ENCODE peak calls at places on chromosomes 5 and 9, in nine cellular contexts. One of them, this sample, is unnamed.

GRCh38 chr9:88852794-88853193 is 138.5 kb upstream of the S1PR3 start:
- DNase-seq in A549: peak
- DNase-seq in GM23248: peak
- DNase-seq in fibroblast of lung: peak
- DNase-seq in H9: no peak
- DNase-seq in mammary epithelial cell: peak
- DNase-seq in IMR-90: peak
- DNase-seq in HepG2: no peak
- DNase-seq in GM23338: peak
- DNase-seq in this sample: no peak

GRCh38 chr9:82036101-82036500 is 47.5 kb downstream of the SPATA31D1 start:
- DNase-seq in A549: no peak
- DNase-seq in GM23248: no peak
- DNase-seq in fibroblast of lung: no peak
- DNase-seq in H9: no peak
- DNase-seq in mammary epithelial cell: no peak
- DNase-seq in IMR-90: no peak
- DNase-seq in HepG2: no peak
- DNase-seq in GM23338: no peak
- DNase-seq in this sample: no peak

GRCh38 chr5:5652181-5652580 is 229.7 kb downstream of the ICE1 start:
- DNase-seq in A549: no peak
- DNase-seq in GM23248: no peak
- DNase-seq in fibroblast of lung: no peak
- DNase-seq in H9: no peak
- DNase-seq in mammary epithelial cell: no peak
- DNase-seq in IMR-90: no peak
- DNase-seq in HepG2: no peak
- DNase-seq in GM23338: no peak
- DNase-seq in this sample: no peak

GRCh38 chr9:124621371-124622328 is 114.5 kb upstream of the NR5A1 start:
- DNase-seq in A549: no peak
- DNase-seq in GM23248: peak
- DNase-seq in fibroblast of lung: peak
- DNase-seq in H9: no peak
- DNase-seq in mammary epithelial cell: peak
- DNase-seq in IMR-90: peak
- DNase-seq in HepG2: no peak
- DNase-seq in GM23338: no peak
- DNase-seq in this sample: no peak

GRCh38 chr5:69010443-69010842 is 83.4 kb upstream of the SLC30A5 start:
- DNase-seq in A549: no peak
- DNase-seq in GM23248: no peak
- DNase-seq in fibroblast of lung: no peak
- DNase-seq in H9: no peak
- DNase-seq in mammary epithelial cell: no peak
- DNase-seq in IMR-90: no peak
- DNase-seq in HepG2: no peak
- DNase-seq in GM23338: no peak
- DNase-seq in this sample: no peak

GRCh38 chr5:153516503-153516902 is 26.0 kb downstream of the GRIA1 start:
- DNase-seq in A549: no peak
- DNase-seq in GM23248: no peak
- DNase-seq in fibroblast of lung: no peak
- DNase-seq in H9: peak
- DNase-seq in mammary epithelial cell: no peak
- DNase-seq in IMR-90: no peak
- DNase-seq in HepG2: no peak
- DNase-seq in GM23338: peak
- DNase-seq in this sample: peak

GRCh38 chr9:127004946-127005769 is 90.6 kb downstream of the RALGPS1 start:
- DNase-seq in A549: no peak
- DNase-seq in GM23248: peak
- DNase-seq in fibroblast of lung: peak
- DNase-seq in H9: no peak
- DNase-seq in mammary epithelial cell: peak
- DNase-seq in IMR-90: peak
- DNase-seq in HepG2: no peak
- DNase-seq in GM23338: no peak
- DNase-seq in this sample: no peak

GRCh38 chr5:102223542-102224444 is 72.3 kb downstream of the SLCO4C1 start:
- DNase-seq in A549: no peak
- DNase-seq in GM23248: peak
- DNase-seq in fibroblast of lung: peak
- DNase-seq in H9: no peak
- DNase-seq in mammary epithelial cell: peak
- DNase-seq in IMR-90: peak
- DNase-seq in HepG2: peak
- DNase-seq in GM23338: peak
- DNase-seq in this sample: peak

GRCh38 chr5:35087971-35088370 is 40.2 kb upstream of the AGXT2 start:
- DNase-seq in A549: no peak
- DNase-seq in GM23248: peak
- DNase-seq in fibroblast of lung: peak
- DNase-seq in H9: no peak
- DNase-seq in mammary epithelial cell: no peak
- DNase-seq in IMR-90: peak
- DNase-seq in HepG2: no peak
- DNase-seq in GM23338: no peak
- DNase-seq in this sample: no peak

GRCh38 chr9:97386733-97387503 is 25.0 kb upstream of the TDRD7 start:
- DNase-seq in A549: peak
- DNase-seq in GM23248: peak
- DNase-seq in fibroblast of lung: peak
- DNase-seq in H9: peak
- DNase-seq in mammary epithelial cell: peak
- DNase-seq in IMR-90: peak
- DNase-seq in HepG2: peak
- DNase-seq in GM23338: peak
- DNase-seq in this sample: peak

GRCh38 chr5:177294632-177295031 is 8.9 kb downstream of the RAB24 start:
- DNase-seq in A549: no peak
- DNase-seq in GM23248: no peak
- DNase-seq in fibroblast of lung: no peak
- DNase-seq in H9: no peak
- DNase-seq in mammary epithelial cell: no peak
- DNase-seq in IMR-90: no peak
- DNase-seq in HepG2: no peak
- DNase-seq in GM23338: no peak
- DNase-seq in this sample: no peak

GRCh38 chr5:177291735-177292134 is 11.8 kb downstream of the RAB24 start:
- DNase-seq in A549: no peak
- DNase-seq in GM23248: no peak
- DNase-seq in fibroblast of lung: no peak
- DNase-seq in H9: no peak
- DNase-seq in mammary epithelial cell: no peak
- DNase-seq in IMR-90: no peak
- DNase-seq in HepG2: no peak
- DNase-seq in GM23338: no peak
- DNase-seq in this sample: no peak

GRCh38 chr5:177288191-177288590 is 15.3 kb downstream of the RAB24 start:
- DNase-seq in A549: no peak
- DNase-seq in GM23248: no peak
- DNase-seq in fibroblast of lung: no peak
- DNase-seq in H9: no peak
- DNase-seq in mammary epithelial cell: no peak
- DNase-seq in IMR-90: no peak
- DNase-seq in HepG2: no peak
- DNase-seq in GM23338: no peak
- DNase-seq in this sample: no peak

GRCh38 chr5:177293819-177294581 is 9.5 kb downstream of the RAB24 start:
- DNase-seq in A549: no peak
- DNase-seq in GM23248: no peak
- DNase-seq in fibroblast of lung: no peak
- DNase-seq in H9: no peak
- DNase-seq in mammary epithelial cell: no peak
- DNase-seq in IMR-90: no peak
- DNase-seq in HepG2: no peak
- DNase-seq in GM23338: no peak
- DNase-seq in this sample: no peak

DNA sequence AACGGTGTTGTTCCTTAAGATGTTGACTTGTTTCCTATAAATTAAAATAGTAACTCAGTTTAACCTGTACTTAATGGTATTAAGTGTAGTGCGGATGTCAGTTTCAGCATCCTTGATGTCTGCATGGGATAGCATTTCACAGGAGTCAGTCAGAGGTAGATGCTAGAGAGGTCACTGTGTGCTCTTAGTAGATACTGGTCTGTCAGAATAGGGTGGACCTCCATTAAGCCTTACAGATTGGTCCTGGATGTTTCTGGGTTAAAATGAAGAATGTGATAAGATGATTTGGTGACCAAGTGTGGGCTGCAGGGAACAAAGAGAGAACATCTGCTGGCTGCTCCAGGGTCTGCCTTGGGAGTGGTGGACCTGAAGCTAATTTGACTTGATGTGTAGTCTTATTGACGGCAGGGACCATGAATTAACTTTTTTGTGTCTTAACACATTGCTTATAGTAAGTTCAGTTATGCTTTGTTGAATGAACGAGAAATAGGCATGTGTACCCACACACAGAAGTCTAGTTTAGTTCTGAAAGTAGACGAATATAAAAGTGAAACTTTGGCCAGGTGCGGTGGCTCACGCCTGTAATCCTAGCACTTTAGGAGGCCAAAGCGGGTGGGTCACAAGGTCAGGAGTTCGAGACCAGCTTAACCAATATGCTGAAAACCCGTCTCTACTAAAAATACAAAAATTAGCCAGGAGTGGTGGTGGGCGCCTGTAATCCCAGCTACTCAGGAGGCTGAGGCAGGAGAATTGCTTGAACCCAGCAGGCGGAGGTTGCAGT is 12.5 kb downstream of the RAB24 start:
- DNase-seq in A549: no peak
- DNase-seq in GM23248: no peak
- DNase-seq in fibroblast of lung: no peak
- DNase-seq in H9: no peak
- DNase-seq in mammary epithelial cell: no peak
- DNase-seq in IMR-90: no peak
- DNase-seq in HepG2: no peak
- DNase-seq in GM23338: no peak
- DNase-seq in this sample: no peak
- H3K4me2 ChIP-seq in A549: no peak
- H3K4me2 ChIP-seq in GM23248: no peak
- H3K4me2 ChIP-seq in fibroblast of lung: no peak
- H3K4me2 ChIP-seq in H9: no peak
- H3K4me2 ChIP-seq in mammary epithelial cell: no peak
- H3K4me2 ChIP-seq in IMR-90: no peak
- H3K4me2 ChIP-seq in HepG2: no peak
- H3K4me2 ChIP-seq in GM23338: no peak
- H3K4me2 ChIP-seq in this sample: no peak

GRCh38 chr9:37335238-37335637 is 87.3 kb upstream of the GRHPR start:
- DNase-seq in A549: no peak
- DNase-seq in GM23248: no peak
- DNase-seq in fibroblast of lung: no peak
- DNase-seq in H9: no peak
- DNase-seq in mammary epithelial cell: no peak
- DNase-seq in IMR-90: no peak
- DNase-seq in HepG2: no peak
- DNase-seq in GM23338: no peak
- DNase-seq in this sample: no peak
- H3K27ac ChIP-seq in A549: no peak
- H3K27ac ChIP-seq in GM23248: no peak
- H3K27ac ChIP-seq in fibroblast of lung: no peak
- H3K27ac ChIP-seq in H9: no peak
- H3K27ac ChIP-seq in mammary epithelial cell: no peak
- H3K27ac ChIP-seq in IMR-90: no peak
- H3K27ac ChIP-seq in HepG2: no peak
- H3K27ac ChIP-seq in GM23338: no peak
- H3K27ac ChIP-seq in this sample: no peak

DNA sequence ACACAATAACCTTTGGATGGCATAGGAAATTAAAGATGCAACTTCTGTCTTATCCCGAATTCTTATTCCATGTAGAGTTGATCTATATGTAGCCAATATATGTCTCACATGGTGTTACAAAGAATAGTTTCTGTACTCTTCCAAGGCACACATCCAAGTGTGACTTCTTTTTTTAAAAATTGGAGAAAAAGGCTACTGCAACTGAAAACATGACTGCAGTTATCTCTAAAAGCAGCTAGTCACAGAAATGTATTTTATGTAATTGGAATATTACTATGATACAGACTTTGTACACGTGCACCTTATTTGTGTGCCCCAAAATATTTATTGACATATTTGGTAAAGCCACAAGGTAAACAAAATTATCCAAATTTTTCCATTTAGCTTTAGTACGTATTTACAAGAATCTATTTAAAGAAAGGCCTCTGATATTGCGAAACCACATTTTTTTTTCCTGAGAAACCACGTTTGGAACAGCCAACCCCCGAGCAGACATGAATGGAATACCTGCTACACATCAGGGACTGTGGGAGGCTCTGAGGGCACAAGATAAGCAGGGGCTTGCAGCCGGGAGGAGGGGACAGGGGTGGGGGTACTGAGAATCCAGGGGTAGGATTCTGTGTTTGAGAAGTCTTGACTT is 133.4 kb downstream of the WDR41 start:
- DNase-seq in A549: no peak
- DNase-seq in GM23248: peak
- DNase-seq in fibroblast of lung: peak
- DNase-seq in H9: no peak
- DNase-seq in mammary epithelial cell: peak
- DNase-seq in IMR-90: peak
- DNase-seq in HepG2: no peak
- DNase-seq in GM23338: no peak
- DNase-seq in this sample: no peak
- H3K4me2 ChIP-seq in A549: peak
- H3K4me2 ChIP-seq in GM23248: peak
- H3K4me2 ChIP-seq in fibroblast of lung: peak
- H3K4me2 ChIP-seq in H9: no peak
- H3K4me2 ChIP-seq in mammary epithelial cell: no peak
- H3K4me2 ChIP-seq in IMR-90: no peak
- H3K4me2 ChIP-seq in HepG2: no peak
- H3K4me2 ChIP-seq in GM23338: no peak
- H3K4me2 ChIP-seq in this sample: no peak

GRCh38 chr9:109956811-109957440 is 176.9 kb downstream of the PALM2AKAP2 start:
- DNase-seq in A549: no peak
- DNase-seq in GM23248: peak
- DNase-seq in fibroblast of lung: peak
- DNase-seq in H9: no peak
- DNase-seq in mammary epithelial cell: no peak
- DNase-seq in IMR-90: peak
- DNase-seq in HepG2: no peak
- DNase-seq in GM23338: peak
- DNase-seq in this sample: peak

GRCh38 chr9:109963079-109963478 is 183.1 kb downstream of the PALM2AKAP2 start:
- DNase-seq in A549: no peak
- DNase-seq in GM23248: no peak
- DNase-seq in fibroblast of lung: no peak
- DNase-seq in H9: no peak
- DNase-seq in mammary epithelial cell: no peak
- DNase-seq in IMR-90: no peak
- DNase-seq in HepG2: no peak
- DNase-seq in GM23338: no peak
- DNase-seq in this sample: no peak

GRCh38 chr9:109961579-109961978 is 181.6 kb downstream of the PALM2AKAP2 start:
- DNase-seq in A549: no peak
- DNase-seq in GM23248: no peak
- DNase-seq in fibroblast of lung: no peak
- DNase-seq in H9: no peak
- DNase-seq in mammary epithelial cell: no peak
- DNase-seq in IMR-90: no peak
- DNase-seq in HepG2: no peak
- DNase-seq in GM23338: no peak
- DNase-seq in this sample: no peak

GRCh38 chr9:109966643-109967368 is 186.8 kb downstream of the PALM2AKAP2 start:
- DNase-seq in A549: no peak
- DNase-seq in GM23248: no peak
- DNase-seq in fibroblast of lung: no peak
- DNase-seq in H9: no peak
- DNase-seq in mammary epithelial cell: no peak
- DNase-seq in IMR-90: no peak
- DNase-seq in HepG2: no peak
- DNase-seq in GM23338: no peak
- DNase-seq in this sample: no peak

GRCh38 chr9:109962215-109962614 is 182.2 kb downstream of the PALM2AKAP2 start:
- DNase-seq in A549: no peak
- DNase-seq in GM23248: no peak
- DNase-seq in fibroblast of lung: no peak
- DNase-seq in H9: no peak
- DNase-seq in mammary epithelial cell: no peak
- DNase-seq in IMR-90: no peak
- DNase-seq in HepG2: no peak
- DNase-seq in GM23338: no peak
- DNase-seq in this sample: no peak
- H3K27ac ChIP-seq in A549: no peak
- H3K27ac ChIP-seq in GM23248: no peak
- H3K27ac ChIP-seq in fibroblast of lung: no peak
- H3K27ac ChIP-seq in H9: no peak
- H3K27ac ChIP-seq in mammary epithelial cell: no peak
- H3K27ac ChIP-seq in IMR-90: no peak
- H3K27ac ChIP-seq in HepG2: no peak
- H3K27ac ChIP-seq in GM23338: no peak
- H3K27ac ChIP-seq in this sample: no peak

This sample was measured in neural progenitor cell.